ENCODE peak calls at places on chromosomes 6 and 20, in five cellular contexts. X, G, S, L and C are unnamed samples.

GRCh38 chr6:31738048-31738979 is 1.5 kb upstream of the MSH5 start:
- DNase-seq in X (no peak), G (peak), S (peak), L (no peak), C (peak)

GRCh38 chr6:119002069-119002468 is 67.1 kb upstream of the MCM9 start:
- DNase-seq in X (no peak), G (no peak), S (no peak), L (no peak), C (no peak)

GRCh38 chr6:56073761-56074160 is 173.6 kb downstream of the COL21A1 start:
- DNase-seq in X (no peak), G (no peak), S (no peak), L (no peak), C (no peak)

GRCh38 chr6:167748458-167749379 is 78.0 kb upstream of the AFDN start:
- DNase-seq in X (no peak), G (no peak), S (no peak), L (no peak), C (no peak)

GRCh38 chr6:45710304-45710821 is 305.3 kb downstream of the CLIC5 start:
- DNase-seq in X (no peak), G (no peak), S (peak), L (no peak), C (no peak)

GRCh38 chr20:45911486-45912343 is at the start of gene PLTP:
- DNase-seq in X (no peak), G (no peak), S (peak), L (peak), C (peak)

GRCh38 chr6:121435444-121436069 is at the start of gene GJA1:
- DNase-seq in X (peak), G (no peak), S (peak), L (no peak), C (peak)

GRCh38 chr6:129331450-129332138 is 378.4 kb downstream of the ARHGAP18 start:
- DNase-seq in X (no peak), G (no peak), S (no peak), L (no peak), C (no peak)

GRCh38 chr6:125906158-125906998 is 50.2 kb upstream of the HINT3 start:
- DNase-seq in X (no peak), G (no peak), S (peak), L (no peak), C (no peak)

GRCh38 chr6:45917439-45917838 is 98.2 kb downstream of the CLIC5 start:
- DNase-seq in X (no peak), G (no peak), S (no peak), L (no peak), C (no peak)

GRCh38 chr6:142542704-142543233 is 241.0 kb downstream of the ADGRG6 start:
- DNase-seq in X (no peak), G (no peak), S (no peak), L (peak), C (peak)

GRCh38 chr20:60262967-60263603 is 304.9 kb downstream of the CDH26 start:
- DNase-seq in X (no peak), G (peak), S (peak), L (peak), C (no peak)

GRCh38 chr6:112357801-112358200 is 10.7 kb downstream of the RFPL4B start:
- DNase-seq in X (no peak), G (no peak), S (no peak), L (no peak), C (no peak)

GRCh38 chr6:2111162-2111677 is 134.2 kb downstream of the GMDS start:
- DNase-seq in X (no peak), G (no peak), S (no peak), L (no peak), C (no peak)

GRCh38 chr6:11236351-11236750 is 3.9 kb upstream of the NEDD9 start:
- DNase-seq in X (no peak), G (peak), S (no peak), L (no peak), C (no peak)

GRCh38 chr6:119148102-119148824 is 69.8 kb upstream of the FAM184A start:
- DNase-seq in X (no peak), G (no peak), S (peak), L (no peak), C (no peak)

GRCh38 chr6:134303903-134304302 is 14.0 kb downstream of the SGK1 start:
- DNase-seq in X (no peak), G (no peak), S (no peak), L (no peak), C (no peak)

GRCh38 chr6:141808662-141809061 is 324.1 kb upstream of the GJE1 start:
- DNase-seq in X (no peak), G (no peak), S (no peak), L (no peak), C (no peak)

GRCh38 chr6:139983555-139984276 is 609.3 kb upstream of the CITED2 start:
- DNase-seq in X (no peak), G (no peak), S (no peak), L (no peak), C (no peak)

GRCh38 chr6:17280552-17281090 is 540 bp upstream of the RBM24 start:
- DNase-seq in X (no peak), G (no peak), S (peak), L (peak), C (peak)

GRCh38 chr6:109010703-109011102 is 83.9 kb downstream of the SESN1 start:
- DNase-seq in X (no peak), G (no peak), S (no peak), L (no peak), C (no peak)

GRCh38 chr6:28767691-28768090 is 156.1 kb downstream of the TRIM27 start:
- DNase-seq in X (no peak), G (no peak), S (no peak), L (no peak), C (no peak)

GRCh38 chr20:58690851-58691250 is 1.7 kb upstream of the NPEPL1 start:
- DNase-seq in X (no peak), G (no peak), S (peak), L (peak), C (no peak)

GRCh38 chr20:20549267-20549612 is 163.2 kb downstream of the RALGAPA2 start:
- DNase-seq in X (no peak), G (no peak), S (peak), L (no peak), C (no peak)

GRCh38 chr6:140002406-140003022 is 628.1 kb upstream of the CITED2 start:
- DNase-seq in X (no peak), G (no peak), S (no peak), L (no peak), C (no peak)

GRCh38 chr20:8860011-8860495 is 208.8 kb upstream of the PLCB4 start:
- DNase-seq in X (no peak), G (no peak), S (peak), L (no peak), C (no peak)

GRCh38 chr6:47083586-47084047 is 41.5 kb upstream of the ADGRF1 start:
- DNase-seq in X (peak), G (no peak), S (peak), L (peak), C (peak)

GRCh38 chr6:121581327-121581726 is 145.9 kb downstream of the GJA1 start:
- DNase-seq in X (no peak), G (no peak), S (no peak), L (no peak), C (no peak)

GRCh38 chr6:25062070-25062811 is 126.5 kb upstream of the RIPOR2 start:
- DNase-seq in X (no peak), G (no peak), S (no peak), L (no peak), C (no peak)

GRCh38 chr6:82247634-82248232 is at the start of gene IBTK:
- DNase-seq in X (peak), G (peak), S (peak), L (peak), C (peak)

GRCh38 chr20:51492167-51493092 is 50.1 kb downstream of the NFATC2 start:
- DNase-seq in X (no peak), G (no peak), S (no peak), L (peak), C (peak)

GRCh38 chr6:170049641-170050491 is 241.0 kb downstream of the DLL1 start:
- DNase-seq in X (no peak), G (no peak), S (peak), L (peak), C (peak)

GRCh38 chr20:8587810-8588209 is 455.7 kb downstream of the PLCB1 start:
- DNase-seq in X (no peak), G (no peak), S (no peak), L (no peak), C (no peak)

GRCh38 chr6:111777357-111777756 is 95.9 kb downstream of the FYN start:
- DNase-seq in X (no peak), G (no peak), S (no peak), L (no peak), C (no peak)

GRCh38 chr6:41747256-41748101 is at the start of gene PGC:
- DNase-seq in X (no peak), G (no peak), S (no peak), L (no peak), C (no peak)

DNA sequence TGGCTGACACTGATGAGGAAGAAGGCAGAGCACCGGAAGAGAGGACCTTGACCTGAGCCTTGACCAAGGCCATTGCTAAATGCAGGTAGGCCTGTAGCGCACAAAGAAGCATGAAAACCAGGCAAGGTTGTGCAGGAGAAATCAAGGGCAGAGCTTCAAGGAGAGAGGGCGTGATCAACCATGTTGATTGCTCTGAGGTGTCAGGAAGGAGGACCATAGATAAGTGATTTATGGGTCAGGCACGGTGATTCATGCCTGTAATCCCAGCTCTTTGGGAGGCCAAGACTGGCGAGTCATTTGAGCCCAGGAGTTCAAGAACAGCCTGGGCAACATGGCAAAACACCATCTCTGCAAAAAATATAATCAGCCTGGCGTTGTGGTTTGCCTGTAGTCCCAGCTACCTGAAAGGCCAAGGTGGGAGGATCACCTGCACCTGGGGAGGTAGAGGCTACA is 12.4 kb downstream of the PLCG1 start:
- DNase-seq in X (no peak), G (no peak), S (no peak), L (no peak), C (no peak)
- H3K4me3 ChIP-seq in X (no peak), G (no peak), S (no peak), L (no peak), C (no peak)

DNA sequence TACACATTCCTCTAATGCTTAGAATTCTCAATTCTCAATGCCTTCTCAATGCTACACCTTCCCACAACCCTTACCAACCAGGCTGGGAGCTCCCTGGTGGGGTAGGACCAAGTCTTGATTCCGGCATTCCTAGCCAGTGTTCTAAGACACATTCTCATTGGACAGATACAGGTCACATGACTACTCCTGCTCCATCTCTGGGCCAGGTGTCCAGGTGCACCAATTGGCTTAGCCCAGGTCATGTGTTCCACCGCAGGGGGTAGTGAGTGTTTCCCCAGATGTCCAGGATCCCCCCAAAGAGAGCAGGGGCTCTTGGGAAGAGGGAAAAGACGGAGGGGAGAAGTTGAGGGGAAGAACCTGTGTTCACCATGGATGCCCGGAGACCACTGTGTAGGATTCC is 58.7 kb upstream of the MLN start:
- DNase-seq in X (no peak), G (no peak), S (no peak), L (no peak), C (no peak)
- H3K27ac ChIP-seq in X (no peak), G (no peak), S (no peak), L (no peak), C (no peak)

GRCh38 chr6:36677753-36678487 is 594 bp upstream of the CDKN1A start:
- DNase-seq in X (no peak), G (no peak), S (no peak), L (no peak), C (no peak)

GRCh38 chr6:36677059-36677749 is 1.3 kb upstream of the CDKN1A start:
- DNase-seq in X (no peak), G (no peak), S (peak), L (no peak), C (no peak)

GRCh38 chr6:36678488-36679042 is at the start of gene CDKN1A:
- DNase-seq in X (peak), G (peak), S (peak), L (peak), C (peak)

GRCh38 chr6:36674942-36675341 is 3.6 kb upstream of the CDKN1A start:
- DNase-seq in X (no peak), G (no peak), S (peak), L (no peak), C (no peak)

DNA sequence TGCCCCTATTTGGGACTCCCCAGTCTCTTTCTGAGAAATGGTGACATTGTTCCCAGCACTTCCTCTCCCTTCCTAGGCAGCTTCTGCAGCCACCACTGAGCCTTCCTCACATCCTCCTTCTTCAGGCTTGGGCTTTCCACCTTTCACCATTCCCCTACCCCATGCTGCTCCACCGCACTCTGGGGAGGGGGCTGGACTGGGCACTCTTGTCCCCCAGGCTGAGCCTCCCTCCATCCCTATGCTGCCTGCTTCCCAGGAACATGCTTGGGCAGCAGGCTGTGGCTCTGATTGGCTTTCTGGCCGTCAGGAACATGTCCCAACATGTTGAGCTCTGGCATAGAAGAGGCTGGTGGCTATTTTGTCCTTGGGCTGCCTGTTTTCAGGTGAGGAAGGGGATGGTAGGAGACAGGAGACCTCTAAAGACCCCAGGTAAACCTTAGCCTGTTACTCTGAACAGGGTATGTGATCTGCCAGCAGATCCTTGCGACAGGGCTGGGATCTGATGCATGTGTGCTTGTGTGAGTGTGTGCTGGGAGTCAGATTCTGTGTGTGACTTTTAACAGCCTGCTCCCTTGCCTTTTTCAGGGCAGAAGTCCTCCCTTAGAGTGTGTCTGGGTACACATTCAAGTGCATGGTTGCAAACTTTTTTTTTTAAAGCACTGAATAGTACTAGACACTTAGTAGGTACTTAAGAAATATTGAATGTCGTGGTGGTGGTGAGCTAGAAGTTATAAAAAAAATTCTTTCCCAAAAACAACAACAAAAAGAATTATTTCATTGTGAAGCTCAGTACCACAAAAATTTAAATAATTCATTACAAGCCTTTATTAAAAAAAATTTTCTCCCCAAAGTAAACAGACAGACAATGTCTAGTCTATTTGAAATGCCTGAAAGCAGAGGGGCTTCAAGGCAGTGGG is 2.1 kb upstream of the CDKN1A start:
- DNase-seq in X (no peak), G (no peak), S (peak), L (no peak), C (no peak)
- H3K4me3 ChIP-seq in X (peak), G (no peak), S (no peak), L (no peak), C (no peak)

GRCh38 chr20:4134861-4135379 is 119.6 kb upstream of the RNF24 start:
- DNase-seq in X (no peak), G (no peak), S (no peak), L (no peak), C (no peak)

GRCh38 chr20:4136078-4136966 is 121.0 kb upstream of the RNF24 start:
- DNase-seq in X (no peak), G (no peak), S (no peak), L (no peak), C (no peak)

GRCh38 chr20:4136967-4137334 is 121.6 kb upstream of the RNF24 start:
- DNase-seq in X (no peak), G (no peak), S (no peak), L (no peak), C (no peak)

GRCh38 chr20:4134355-4134834 is 119.0 kb upstream of the RNF24 start:
- DNase-seq in X (no peak), G (no peak), S (no peak), L (no peak), C (no peak)

GRCh38 chr20:4135385-4136077 is 120.2 kb upstream of the RNF24 start:
- DNase-seq in X (peak), G (no peak), S (peak), L (no peak), C (peak)
- H3K27ac ChIP-seq in X (no peak), G (no peak), S (peak), L (no peak), C (no peak)